ENCODE peak calls at places on chromosomes 1 and 21, in four cellular contexts. R is stomach; Q is GDM1; O is activated gamma-delta T cell treated with anti-CD3 and anti-CD28 coated beads, Interleukin-2, amount 50 U/mL, for 16 hours. Z is an unnamed sample.

GRCh38 chr1:181134543-181135461 is 46.3 kb downstream of the IER5 start:
- DNase-seq in R (peak; percentile 67), Q (peak; percentile 59), O (no peak), Z (peak; percentile 78)

GRCh38 chr1:19400875-19401854 is 84.2 kb downstream of the CAPZB start:
- DNase-seq in R (no peak), Q (no peak), O (no peak), Z (no peak)

GRCh38 chr1:66779475-66780078 is 21.5 kb downstream of the INSL5 start:
- DNase-seq in R (no peak), Q (no peak), O (no peak), Z (no peak)

GRCh38 chr21:41836166-41837015 is 42.8 kb downstream of the PRDM15 start:
- DNase-seq in R (no peak), Q (no peak), O (no peak), Z (no peak)

GRCh38 chr1:236893626-236894545 is 98.8 kb downstream of the MTR start:
- DNase-seq in R (no peak), Q (no peak), O (no peak), Z (no peak)

GRCh38 chr21:25906554-25906953 is 171.8 kb downstream of the GABPA start:
- DNase-seq in R (no peak), Q (no peak), O (no peak), Z (no peak)

GRCh38 chr1:15942661-15943514 is 33.0 kb downstream of the ZBTB17 start:
- DNase-seq in R (peak; percentile 18), Q (no peak), O (no peak), Z (no peak)

GRCh38 chr1:210743038-210743437 is 390.9 kb downstream of the KCNH1 start:
- DNase-seq in R (no peak), Q (no peak), O (no peak), Z (no peak)

GRCh38 chr1:176773038-176773437 is 310.1 kb downstream of the PAPPA2 start:
- DNase-seq in R (no peak), Q (no peak), O (no peak), Z (no peak)

GRCh38 chr1:30794260-30794659 is 36.7 kb upstream of the LAPTM5 start:
- DNase-seq in R (no peak), Q (no peak), O (no peak), Z (no peak)

GRCh38 chr1:81498370-81499184 is 302.2 kb upstream of the ADGRL2 start:
- DNase-seq in R (no peak), Q (no peak), O (no peak), Z (no peak)

GRCh38 chr1:202837746-202838145 is 27.0 kb downstream of the PCAT6 start:
- DNase-seq in R (no peak), Q (no peak), O (no peak), Z (no peak)

GRCh38 chr21:32566990-32567389 is 18.3 kb downstream of the TCP10L start:
- DNase-seq in R (no peak), Q (no peak), O (no peak), Z (no peak)

GRCh38 chr1:94755675-94756074 is 64.5 kb upstream of the SLC44A3 start:
- DNase-seq in R (no peak), Q (peak; percentile 72), O (no peak), Z (no peak)

GRCh38 chr1:200874694-200875093 is 1.9 kb downstream of the GPR25 start:
- DNase-seq in R (no peak), Q (no peak), O (no peak), Z (no peak)

GRCh38 chr1:21938791-21939538 is 1.9 kb upstream of the HSPG2 start:
- DNase-seq in R (no peak), Q (no peak), O (no peak), Z (no peak)

GRCh38 chr1:5399771-5400170 is 592.5 kb downstream of the NPHP4 start:
- DNase-seq in R (no peak), Q (no peak), O (no peak), Z (no peak)

GRCh38 chr1:1760345-1760650 is 18.0 kb downstream of the NADK start:
- DNase-seq in R (no peak), Q (no peak), O (no peak), Z (no peak)

GRCh38 chr1:223667484-223668182 is 2.1 kb upstream of the CAPN8 start:
- DNase-seq in R (no peak), Q (no peak), O (no peak), Z (no peak)

Z was measured in SIG-M5.